ENCODE peak calls at places on chromosome 1, in six cellular contexts. D is activated T-helper 1 cell treated with Interleukin-2 at 50 U/mL for 16 hours; G is NCI-H1105 treated with DMSO at 0.1 percent for 48 hours; E is stimulated activated CD8-positive, alpha-beta memory T cell treated with anti-CD3 and anti-CD28 coated beads, Interleukin-2, amount 100 ng/mL, for 1 hour; Q is K562; W is heart left ventricle. N is an unnamed sample.

GRCh38 chr1:248380854-248381253 is 5.3 kb downstream of the OR2T6 start:
- DNase-seq in D (no peak), G (no peak), E (no peak), Q (no peak), W (no peak), N (no peak)

GRCh38 chr1:109827466-109827865 is 63.7 kb upstream of the EPS8L3 start:
- DNase-seq in D (no peak), G (no peak), E (no peak), Q (no peak), W (no peak), N (no peak)

GRCh38 chr1:244952940-244953339 is 88.6 kb upstream of the HNRNPU start:
- DNase-seq in D (no peak), G (no peak), E (no peak), Q (no peak), W (no peak), N (no peak)

GRCh38 chr1:235953801-235954200 is 87.1 kb upstream of the LYST start:
- DNase-seq in D (no peak), G (no peak), E (no peak), Q (no peak), W (no peak), N (no peak)

GRCh38 chr1:69315823-69316222 is 251.9 kb upstream of the LRRC7 start:
- DNase-seq in D (no peak), G (no peak), E (no peak), Q (no peak), W (no peak), N (no peak)

GRCh38 chr1:155175281-155175926 is 1.8 kb downstream of the TRIM46 start:
- DNase-seq in D (no peak), G (no peak), E (no peak), Q (no peak), W (no peak), N (no peak)

GRCh38 chr1:172746091-172746949 is 87.4 kb downstream of the FASLG start:
- DNase-seq in D (no peak), G (no peak), E (no peak), Q (peak; percentile 66), W (no peak), N (no peak)

GRCh38 chr1:156821801-156822200 is 5.2 kb upstream of the SH2D2A start:
- DNase-seq in D (no peak), G (no peak), E (no peak), Q (peak; percentile 39), W (no peak), N (no peak)

GRCh38 chr1:101683561-101683960 is 313.2 kb downstream of the OLFM3 start:
- DNase-seq in D (no peak), G (no peak), E (no peak), Q (no peak), W (no peak), N (no peak)

GRCh38 chr1:112998592-112999235 is 42.7 kb upstream of the SLC16A1 start:
- DNase-seq in D (no peak), G (peak; percentile 39), E (no peak), Q (peak; percentile 38), W (peak; percentile 40), N (peak; percentile 73)

GRCh38 chr1:185896863-185897262 is 162.7 kb downstream of the HMCN1 start:
- DNase-seq in D (no peak), G (no peak), E (no peak), Q (no peak), W (no peak), N (no peak)